ENCODE peak calls at places on chromosomes 12 and 14, in seven cellular contexts. One of them, this sample, is unnamed.

GRCh38 chr14:90578283-90578985 is 181.6 kb downstream of the CALM1 start:
- DNase-seq in stimulated activated CD8-positive, alpha-beta memory T cell treated with anti-CD3 and anti-CD28 coated beads, Interleukin-7, amount 100 ng/mL, for 1 hour: no peak
- DNase-seq in hepatocyte: no peak
- DNase-seq in T-helper 1 cell: no peak
- DNase-seq in AG09309: no peak
- DNase-seq in HuH-7: no peak
- DNase-seq in CD4-positive, alpha-beta T cell: no peak
- DNase-seq in this sample: peak

GRCh38 chr14:93042968-93043940 is 72.5 kb downstream of the ITPK1 start:
- DNase-seq in stimulated activated CD8-positive, alpha-beta memory T cell treated with anti-CD3 and anti-CD28 coated beads, Interleukin-7, amount 100 ng/mL, for 1 hour: no peak
- DNase-seq in hepatocyte: peak
- DNase-seq in T-helper 1 cell: no peak
- DNase-seq in AG09309: peak
- DNase-seq in HuH-7: peak
- DNase-seq in CD4-positive, alpha-beta T cell: no peak
- DNase-seq in this sample: peak

GRCh38 chr14:50087350-50088116 is 28.8 kb downstream of the VCPKMT start:
- DNase-seq in stimulated activated CD8-positive, alpha-beta memory T cell treated with anti-CD3 and anti-CD28 coated beads, Interleukin-7, amount 100 ng/mL, for 1 hour: no peak
- DNase-seq in hepatocyte: no peak
- DNase-seq in T-helper 1 cell: peak
- DNase-seq in AG09309: no peak
- DNase-seq in HuH-7: no peak
- DNase-seq in CD4-positive, alpha-beta T cell: no peak
- DNase-seq in this sample: no peak

GRCh38 chr14:39492267-39492666 is 60.0 kb upstream of the FBXO33 start:
- DNase-seq in stimulated activated CD8-positive, alpha-beta memory T cell treated with anti-CD3 and anti-CD28 coated beads, Interleukin-7, amount 100 ng/mL, for 1 hour: no peak
- DNase-seq in hepatocyte: no peak
- DNase-seq in T-helper 1 cell: no peak
- DNase-seq in AG09309: peak
- DNase-seq in HuH-7: no peak
- DNase-seq in CD4-positive, alpha-beta T cell: no peak
- DNase-seq in this sample: peak

GRCh38 chr12:19957578-19957977 is 410.8 kb upstream of the PDE3A start:
- DNase-seq in stimulated activated CD8-positive, alpha-beta memory T cell treated with anti-CD3 and anti-CD28 coated beads, Interleukin-7, amount 100 ng/mL, for 1 hour: no peak
- DNase-seq in hepatocyte: no peak
- DNase-seq in T-helper 1 cell: no peak
- DNase-seq in AG09309: no peak
- DNase-seq in HuH-7: no peak
- DNase-seq in CD4-positive, alpha-beta T cell: no peak
- DNase-seq in this sample: peak

GRCh38 chr14:57009585-57010515 is 199.6 kb upstream of the OTX2 start:
- DNase-seq in stimulated activated CD8-positive, alpha-beta memory T cell treated with anti-CD3 and anti-CD28 coated beads, Interleukin-7, amount 100 ng/mL, for 1 hour: no peak
- DNase-seq in hepatocyte: no peak
- DNase-seq in T-helper 1 cell: no peak
- DNase-seq in AG09309: no peak
- DNase-seq in HuH-7: no peak
- DNase-seq in CD4-positive, alpha-beta T cell: no peak
- DNase-seq in this sample: no peak

GRCh38 chr14:24307575-24308341 is at the start of gene CIDEB:
- DNase-seq in stimulated activated CD8-positive, alpha-beta memory T cell treated with anti-CD3 and anti-CD28 coated beads, Interleukin-7, amount 100 ng/mL, for 1 hour: no peak
- DNase-seq in hepatocyte: peak
- DNase-seq in T-helper 1 cell: peak
- DNase-seq in AG09309: no peak
- DNase-seq in HuH-7: peak
- DNase-seq in CD4-positive, alpha-beta T cell: peak
- DNase-seq in this sample: peak

GRCh38 chr12:46617167-46617566 is 208.6 kb downstream of the SLC38A4 start:
- DNase-seq in stimulated activated CD8-positive, alpha-beta memory T cell treated with anti-CD3 and anti-CD28 coated beads, Interleukin-7, amount 100 ng/mL, for 1 hour: no peak
- DNase-seq in hepatocyte: no peak
- DNase-seq in T-helper 1 cell: no peak
- DNase-seq in AG09309: peak
- DNase-seq in HuH-7: no peak
- DNase-seq in CD4-positive, alpha-beta T cell: no peak
- DNase-seq in this sample: peak

GRCh38 chr14:74739293-74740030 is 23.7 kb upstream of the YLPM1 start:
- DNase-seq in stimulated activated CD8-positive, alpha-beta memory T cell treated with anti-CD3 and anti-CD28 coated beads, Interleukin-7, amount 100 ng/mL, for 1 hour: no peak
- DNase-seq in hepatocyte: no peak
- DNase-seq in T-helper 1 cell: no peak
- DNase-seq in AG09309: no peak
- DNase-seq in HuH-7: no peak
- DNase-seq in CD4-positive, alpha-beta T cell: no peak
- DNase-seq in this sample: no peak

GRCh38 chr14:101973356-101973755 is 9.0 kb downstream of the DYNC1H1 start:
- DNase-seq in stimulated activated CD8-positive, alpha-beta memory T cell treated with anti-CD3 and anti-CD28 coated beads, Interleukin-7, amount 100 ng/mL, for 1 hour: no peak
- DNase-seq in hepatocyte: no peak
- DNase-seq in T-helper 1 cell: no peak
- DNase-seq in AG09309: no peak
- DNase-seq in HuH-7: no peak
- DNase-seq in CD4-positive, alpha-beta T cell: no peak
- DNase-seq in this sample: no peak

GRCh38 chr12:14577344-14577743 is 9.7 kb upstream of the PLBD1 start:
- DNase-seq in stimulated activated CD8-positive, alpha-beta memory T cell treated with anti-CD3 and anti-CD28 coated beads, Interleukin-7, amount 100 ng/mL, for 1 hour: no peak
- DNase-seq in hepatocyte: no peak
- DNase-seq in T-helper 1 cell: peak
- DNase-seq in AG09309: no peak
- DNase-seq in HuH-7: no peak
- DNase-seq in CD4-positive, alpha-beta T cell: no peak
- DNase-seq in this sample: no peak

GRCh38 chr12:89098390-89099102 is 253.8 kb downstream of the DUSP6 start:
- DNase-seq in stimulated activated CD8-positive, alpha-beta memory T cell treated with anti-CD3 and anti-CD28 coated beads, Interleukin-7, amount 100 ng/mL, for 1 hour: no peak
- DNase-seq in hepatocyte: peak
- DNase-seq in T-helper 1 cell: no peak
- DNase-seq in AG09309: no peak
- DNase-seq in HuH-7: no peak
- DNase-seq in CD4-positive, alpha-beta T cell: no peak
- DNase-seq in this sample: no peak

GRCh38 chr12:112524269-112524668 is 105.5 kb downstream of the PTPN11 start:
- DNase-seq in stimulated activated CD8-positive, alpha-beta memory T cell treated with anti-CD3 and anti-CD28 coated beads, Interleukin-7, amount 100 ng/mL, for 1 hour: no peak
- DNase-seq in hepatocyte: no peak
- DNase-seq in T-helper 1 cell: no peak
- DNase-seq in AG09309: no peak
- DNase-seq in HuH-7: no peak
- DNase-seq in CD4-positive, alpha-beta T cell: no peak
- DNase-seq in this sample: no peak

GRCh38 chr14:102028733-102029132 is 58.1 kb downstream of the HSP90AA1 start:
- DNase-seq in stimulated activated CD8-positive, alpha-beta memory T cell treated with anti-CD3 and anti-CD28 coated beads, Interleukin-7, amount 100 ng/mL, for 1 hour: no peak
- DNase-seq in hepatocyte: peak
- DNase-seq in T-helper 1 cell: no peak
- DNase-seq in AG09309: peak
- DNase-seq in HuH-7: no peak
- DNase-seq in CD4-positive, alpha-beta T cell: no peak
- DNase-seq in this sample: peak

GRCh38 chr12:131559517-131560516 is 151.1 kb upstream of the SFSWAP start:
- DNase-seq in stimulated activated CD8-positive, alpha-beta memory T cell treated with anti-CD3 and anti-CD28 coated beads, Interleukin-7, amount 100 ng/mL, for 1 hour: no peak
- DNase-seq in hepatocyte: no peak
- DNase-seq in T-helper 1 cell: no peak
- DNase-seq in AG09309: no peak
- DNase-seq in HuH-7: no peak
- DNase-seq in CD4-positive, alpha-beta T cell: no peak
- DNase-seq in this sample: no peak

GRCh38 chr12:47111392-47111778 is 31.6 kb upstream of the AMIGO2 start:
- DNase-seq in stimulated activated CD8-positive, alpha-beta memory T cell treated with anti-CD3 and anti-CD28 coated beads, Interleukin-7, amount 100 ng/mL, for 1 hour: no peak
- DNase-seq in hepatocyte: no peak
- DNase-seq in T-helper 1 cell: peak
- DNase-seq in AG09309: no peak
- DNase-seq in HuH-7: no peak
- DNase-seq in CD4-positive, alpha-beta T cell: no peak
- DNase-seq in this sample: no peak

GRCh38 chr14:28515571-28515970 is 251.0 kb upstream of the FOXG1 start:
- DNase-seq in stimulated activated CD8-positive, alpha-beta memory T cell treated with anti-CD3 and anti-CD28 coated beads, Interleukin-7, amount 100 ng/mL, for 1 hour: no peak
- DNase-seq in hepatocyte: no peak
- DNase-seq in T-helper 1 cell: no peak
- DNase-seq in AG09309: no peak
- DNase-seq in HuH-7: no peak
- DNase-seq in CD4-positive, alpha-beta T cell: no peak
- DNase-seq in this sample: no peak

GRCh38 chr12:121536929-121537813 is 43.7 kb downstream of the KDM2B start:
- DNase-seq in stimulated activated CD8-positive, alpha-beta memory T cell treated with anti-CD3 and anti-CD28 coated beads, Interleukin-7, amount 100 ng/mL, for 1 hour: no peak
- DNase-seq in hepatocyte: peak
- DNase-seq in T-helper 1 cell: peak
- DNase-seq in AG09309: no peak
- DNase-seq in HuH-7: peak
- DNase-seq in CD4-positive, alpha-beta T cell: peak
- DNase-seq in this sample: peak

GRCh38 chr12:107145397-107145796 is 52.0 kb upstream of the CRY1 start:
- DNase-seq in stimulated activated CD8-positive, alpha-beta memory T cell treated with anti-CD3 and anti-CD28 coated beads, Interleukin-7, amount 100 ng/mL, for 1 hour: no peak
- DNase-seq in hepatocyte: no peak
- DNase-seq in T-helper 1 cell: no peak
- DNase-seq in AG09309: no peak
- DNase-seq in HuH-7: no peak
- DNase-seq in CD4-positive, alpha-beta T cell: no peak
- DNase-seq in this sample: no peak